ENCODE peak calls at places on chromosomes 13 and 19, in ten cellular contexts. B is AG09309; F is endothelial cell; X is aorta; Q is body of pancreas; D is ecto neural progenitor cell; W is activated CD4-positive, CD25-positive, alpha-beta regulatory T cell treated with anti-CD3 and anti-CD28 coated beads, Interleukin-2, amount 50 U/mL, for 16 hours; N is endothelial cell of umbilical vein; R is GM19239; L is mucosa of descending colon. H is an unnamed sample.

GRCh38 chr19:1224047-1224825 is 13.6 kb downstream of the CBARP start:
- DNase-seq in B (no peak), F (no peak), X (no peak), Q (no peak), D (no peak), W (no peak), N (no peak), R (no peak), L (no peak), H (no peak)

GRCh38 chr13:20441879-20442278 is 83.8 kb downstream of the CRYL1 start:
- DNase-seq in B (peak; percentile 45), F (no peak), X (no peak), Q (no peak), D (no peak), W (no peak), N (no peak), R (no peak), L (no peak), H (no peak)

GRCh38 chr19:14943601-14944000 is 2.3 kb downstream of the OR7C2 start:
- DNase-seq in B (peak; percentile 4), F (no peak), X (no peak), Q (no peak), D (no peak), W (no peak), N (no peak), R (no peak), L (no peak), H (no peak)

GRCh38 chr19:16420781-16421386 is 50.9 kb downstream of the EPS15L1 start:
- DNase-seq in B (no peak), F (no peak), X (no peak), Q (no peak), D (no peak), W (no peak), N (no peak), R (no peak), L (no peak), H (no peak)

GRCh38 chr19:31058676-31059075 is 290.6 kb downstream of the TSHZ3 start:
- DNase-seq in B (no peak), F (no peak), X (no peak), Q (no peak), D (no peak), W (no peak), N (no peak), R (no peak), L (no peak), H (no peak)

GRCh38 chr13:94556646-94557045 is 39.3 kb downstream of the TGDS start:
- DNase-seq in B (no peak), F (no peak), X (no peak), Q (no peak), D (no peak), W (no peak), N (peak; percentile 6), R (no peak), L (no peak), H (no peak)

GRCh38 chr19:35757231-35757748 is 461 bp upstream of the HSPB6 start:
- DNase-seq in B (peak; percentile 57), F (peak; percentile 32), X (peak; percentile 94), Q (peak; percentile 69), D (peak; percentile 76), W (no peak), N (peak; percentile 62), R (no peak), L (peak; percentile 54), H (no peak)

GRCh38 chr13:49240017-49240416 is 7.7 kb upstream of the CDADC1 start:
- DNase-seq in B (no peak), F (peak; percentile 14), X (no peak), Q (no peak), D (no peak), W (peak; percentile 10), N (peak; percentile 41), R (no peak), L (peak; percentile 46), H (no peak)

GRCh38 chr19:1469936-1470863 is 8.8 kb downstream of the C19orf25 start:
- DNase-seq in B (no peak), F (no peak), X (no peak), Q (peak; percentile 60), D (peak; percentile 71), W (peak; percentile 43), N (no peak), R (peak; percentile 87), L (peak; percentile 73), H (peak; percentile 76)

GRCh38 chr19:8240274-8241229 is 31.4 kb downstream of the CERS4 start:
- DNase-seq in B (peak; percentile 64), F (peak; percentile 30), X (peak; percentile 92), Q (peak; percentile 97), D (peak; percentile 89), W (no peak), N (peak; percentile 90), R (peak; percentile 86), L (peak; percentile 74), H (peak; percentile 79)

GRCh38 chr19:33819496-33819874 is 22.8 kb downstream of the KCTD15 start:
- DNase-seq in B (no peak), F (no peak), X (no peak), Q (no peak), D (peak; percentile 53), W (no peak), N (no peak), R (no peak), L (no peak), H (no peak)

GRCh38 chr19:28641395-28641794 is 571.6 kb downstream of the UQCRFS1 start:
- DNase-seq in B (no peak), F (no peak), X (no peak), Q (no peak), D (no peak), W (no peak), N (no peak), R (no peak), L (no peak), H (no peak)

GRCh38 chr19:28977826-28978225 is 235.1 kb downstream of the UQCRFS1 start:
- DNase-seq in B (no peak), F (peak; percentile 37), X (no peak), Q (no peak), D (no peak), W (no peak), N (no peak), R (no peak), L (no peak), H (no peak)

GRCh38 chr19:47095707-47096704 is 17.6 kb downstream of the ZC3H4 start:
- DNase-seq in B (peak; percentile 46), F (no peak), X (no peak), Q (peak; percentile 99), D (no peak), W (no peak), N (no peak), R (no peak), L (peak; percentile 98), H (no peak)

GRCh38 chr13:62320129-62320724 is 904.6 kb upstream of the PCDH20 start:
- DNase-seq in B (no peak), F (no peak), X (no peak), Q (no peak), D (no peak), W (no peak), N (peak; percentile 58), R (no peak), L (no peak), H (no peak)

GRCh38 chr19:14494910-14495677 is 833 bp downstream of the GIPC1 start:
- DNase-seq in B (no peak), F (no peak), X (no peak), Q (no peak), D (no peak), W (no peak), N (no peak), R (no peak), L (no peak), H (no peak)

GRCh38 chr13:80436571-80437169 is 95.7 kb upstream of the SPRY2 start:
- DNase-seq in B (no peak), F (no peak), X (no peak), Q (no peak), D (no peak), W (no peak), N (no peak), R (no peak), L (peak; percentile 3), H (no peak)

GRCh38 chr13:109274188-109274821 is 512.1 kb downstream of the IRS2 start:
- DNase-seq in B (no peak), F (no peak), X (no peak), Q (no peak), D (no peak), W (no peak), N (peak; percentile 24), R (no peak), L (no peak), H (no peak)

GRCh38 chr13:111043575-111043982 is 71.5 kb upstream of the ARHGEF7 start:
- DNase-seq in B (no peak), F (no peak), X (peak; percentile 73), Q (no peak), D (no peak), W (no peak), N (no peak), R (no peak), L (no peak), H (no peak)

GRCh38 chr13:44837250-44837649 is 152.0 kb downstream of the NUFIP1 start:
- DNase-seq in B (no peak), F (no peak), X (no peak), Q (no peak), D (no peak), W (no peak), N (peak; percentile 72), R (no peak), L (no peak), H (no peak)

GRCh38 chr13:40103864-40104263 is 448.4 kb downstream of the COG6 start:
- DNase-seq in B (no peak), F (no peak), X (no peak), Q (no peak), D (no peak), W (no peak), N (no peak), R (no peak), L (no peak), H (no peak)

GRCh38 chr13:42794572-42795275 is 13.3 kb downstream of the FAM216B start:
- DNase-seq in B (no peak), F (no peak), X (no peak), Q (no peak), D (no peak), W (no peak), N (no peak), R (no peak), L (no peak), H (no peak)

GRCh38 chr19:55366790-55367189 is 3.5 kb downstream of the IL11 start:
- DNase-seq in B (no peak), F (no peak), X (no peak), Q (no peak), D (no peak), W (no peak), N (no peak), R (no peak), L (no peak), H (no peak)

GRCh38 chr19:35080613-35081170 is 34.9 kb upstream of the FXYD3 start:
- DNase-seq in B (no peak), F (no peak), X (no peak), Q (no peak), D (no peak), W (no peak), N (no peak), R (no peak), L (no peak), H (no peak)

GRCh38 chr13:52405369-52405766 is 604 bp downstream of the THSD1 start:
- DNase-seq in B (no peak), F (no peak), X (no peak), Q (no peak), D (no peak), W (no peak), N (peak; percentile 52), R (no peak), L (no peak), H (no peak)